ENCODE peak calls at places on chromosome 20, in four cellular contexts. E, T, Q and J are unnamed samples.

GRCh38 chr20:33725607-33726264 is 5.6 kb upstream of the PXMP4 start:
- DNase-seq in T (no peak), E (no peak), Q (no peak), J (no peak)

GRCh38 chr20:1335961-1336698 is 7.2 kb upstream of the SDCBP2 start:
- DNase-seq in Q (no peak), E (no peak), T (no peak), J (no peak)

GRCh38 chr20:48722002-48722731 is 105.6 kb downstream of the PREX1 start:
- DNase-seq in E (no peak), T (peak; percentile 84), Q (no peak), J (no peak)

GRCh38 chr20:57066126-57066900 is 200.1 kb downstream of the BMP7 start:
- DNase-seq in E (no peak), T (no peak), Q (no peak), J (no peak)

GRCh38 chr20:36454664-36455427 is 86.5 kb upstream of the MYL9 start:
- DNase-seq in Q (peak; percentile 46), E (no peak), T (no peak), J (no peak)

GRCh38 chr20:9032758-9033157 is 36.1 kb upstream of the PLCB4 start:
- DNase-seq in E (no peak), T (no peak), Q (no peak), J (no peak)

GRCh38 chr20:33442136-33443005 is 1.2 kb downstream of the SNTA1 start:
- DNase-seq in Q (no peak), T (no peak), E (no peak), J (no peak)

GRCh38 chr20:15977758-15978157 is 595.5 kb downstream of the KIF16B start:
- DNase-seq in T (no peak), E (no peak), Q (no peak), J (no peak)

GRCh38 chr20:50281831-50282591 is 91.4 kb downstream of the CEBPB start:
- DNase-seq in E (peak; percentile 10), Q (no peak), T (no peak), J (no peak)

GRCh38 chr20:38730167-38730988 is 6.1 kb downstream of the SLC32A1 start:
- DNase-seq in E (no peak), T (no peak), Q (peak; percentile 44), J (no peak)

GRCh38 chr20:3689978-3690377 is 8.2 kb upstream of the ADAM33 start:
- DNase-seq in E (no peak), T (no peak), Q (no peak), J (no peak)

GRCh38 chr20:1855113-1855512 is 40.1 kb upstream of the SIRPA start:
- DNase-seq in T (no peak), E (no peak), Q (no peak), J (no peak)

GRCh38 chr20:32737371-32738223 is 5.7 kb downstream of the COMMD7 start:
- DNase-seq in E (no peak), Q (no peak), T (peak; percentile 72), J (no peak)

GRCh38 chr20:46353506-46354206 is 45.4 kb upstream of the CDH22 start:
- DNase-seq in T (no peak), E (no peak), Q (no peak), J (no peak)

GRCh38 chr20:9415426-9415825 is 99.0 kb upstream of the LAMP5 start:
- DNase-seq in T (no peak), E (no peak), Q (no peak), J (no peak)

GRCh38 chr20:7497985-7498384 is 442.3 kb downstream of the HAO1 start:
- DNase-seq in E (no peak), T (peak; percentile 86), Q (peak; percentile 4), J (no peak)

GRCh38 chr20:52031574-52032303 is 159.8 kb downstream of the ZFP64 start:
- DNase-seq in T (peak; percentile 90), Q (no peak), E (no peak), J (no peak)

GRCh38 chr20:49916146-49917002 is 1.0 kb upstream of the SPATA2 start:
- DNase-seq in T (no peak), Q (peak; percentile 85), E (peak; percentile 37), J (no peak)

GRCh38 chr20:62159835-62160234 is 16.3 kb downstream of the SS18L1 start:
- DNase-seq in E (no peak), Q (peak; percentile 72), T (no peak), J (peak; percentile 84)

GRCh38 chr20:4581838-4582237 is 139.9 kb upstream of the PRND start:
- DNase-seq in Q (no peak), E (no peak), T (no peak), J (no peak)

GRCh38 chr20:30811896-30812671 is 445.4 kb upstream of the DEFB115 start:
- DNase-seq in Q (no peak), T (peak; percentile 49), E (no peak), J (peak; percentile 38)

GRCh38 chr20:47989957-47990356 is 204.7 kb upstream of the SULF2 start:
- DNase-seq in T (no peak), E (no peak), Q (peak; percentile 29), J (no peak)

GRCh38 chr20:47703748-47704147 is 81.5 kb downstream of the SULF2 start:
- DNase-seq in E (no peak), T (peak; percentile 56), Q (no peak), J (no peak)

GRCh38 chr20:24488064-24488799 is 18.8 kb downstream of the SYNDIG1 start:
- DNase-seq in Q (no peak), E (no peak), T (no peak), J (no peak)

GRCh38 chr20:8858181-8858794 is 210.6 kb upstream of the PLCB4 start:
- DNase-seq in E (no peak), Q (no peak), T (peak; percentile 4), J (no peak)

GRCh38 chr20:24664266-24664986 is 195.0 kb downstream of the SYNDIG1 start:
- DNase-seq in E (no peak), Q (no peak), T (no peak), J (no peak)

GRCh38 chr20:43752561-43753301 is 25.9 kb upstream of the GTSF1L start:
- DNase-seq in Q (no peak), E (peak; percentile 90), T (peak; percentile 90), J (peak; percentile 67)

GRCh38 chr20:33675127-33675954 is 1.1 kb upstream of the NECAB3 start:
- DNase-seq in T (peak; percentile 41), E (no peak), Q (no peak), J (no peak)

DNA sequence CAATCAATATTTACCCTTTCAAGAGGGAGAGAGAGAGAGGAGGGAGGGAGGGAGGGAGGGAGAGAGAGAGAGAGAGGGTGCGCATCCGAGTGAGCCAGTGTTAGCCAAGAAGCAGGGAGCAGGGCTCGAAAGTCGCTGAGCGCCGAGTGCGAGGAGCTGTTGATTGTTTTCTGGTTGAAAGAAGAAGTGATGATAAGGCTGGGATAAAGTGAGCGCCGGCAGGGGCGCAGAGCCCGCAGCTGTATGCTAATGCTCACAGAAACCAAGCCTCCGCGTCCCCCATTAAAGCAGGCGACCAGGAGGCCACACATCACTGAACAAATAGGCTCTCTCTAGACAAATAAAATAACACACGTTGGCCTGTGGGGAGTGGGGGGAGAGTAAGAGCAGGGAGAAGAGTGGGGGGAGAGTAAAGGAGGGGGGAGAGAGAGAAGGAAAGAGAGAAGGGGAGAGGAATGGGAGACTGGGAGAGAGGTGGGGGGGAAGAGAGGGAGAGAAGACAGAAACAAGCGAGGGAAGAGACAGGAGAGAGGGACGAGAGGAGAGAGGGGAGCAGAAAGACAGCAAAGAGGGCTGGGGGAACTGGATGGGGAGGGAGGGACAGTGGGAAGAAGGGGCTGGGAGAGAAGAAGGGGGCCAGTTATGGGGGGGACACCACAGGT is 5.0 kb upstream of the INSM1 start:
- DNase-seq in T (no peak), Q (no peak), E (no peak), J (no peak)
- TF ChIP-seq CTCF in T (no peak), Q (no peak), E (no peak), J (no peak)

GRCh38 chr20:63399596-63400375 is 38.6 kb upstream of the CHRNA4 start:
- DNase-seq in T (no peak), E (no peak), Q (no peak), J (no peak)
- TF ChIP-seq CTCF in T (no peak), E (no peak), Q (no peak), J (no peak)

DNA sequence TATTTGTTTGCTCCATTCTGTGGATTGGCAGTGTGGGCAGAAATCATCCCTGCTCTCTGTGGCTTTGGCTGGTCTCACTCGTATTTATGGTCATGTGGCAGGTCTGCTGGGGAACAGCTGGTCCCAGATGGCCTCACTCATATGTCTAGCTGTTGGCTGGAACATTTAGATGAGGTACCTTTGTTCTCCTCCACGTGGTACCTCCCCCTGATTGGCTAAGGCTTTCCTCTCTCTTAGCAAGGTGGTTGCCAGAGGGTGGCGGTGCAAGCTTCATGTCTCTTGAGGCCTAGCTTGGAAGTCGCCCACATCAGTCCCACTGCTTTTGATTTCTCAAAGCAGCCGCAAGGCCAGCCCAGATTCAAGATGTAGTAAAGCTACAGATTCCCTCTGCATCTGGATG is 348.5 kb upstream of the BTBD3 start:
- DNase-seq in T (no peak), Q (no peak), E (no peak), J (no peak)
- TF ChIP-seq CTCF in T (no peak), Q (no peak), E (no peak), J (no peak)

DNA sequence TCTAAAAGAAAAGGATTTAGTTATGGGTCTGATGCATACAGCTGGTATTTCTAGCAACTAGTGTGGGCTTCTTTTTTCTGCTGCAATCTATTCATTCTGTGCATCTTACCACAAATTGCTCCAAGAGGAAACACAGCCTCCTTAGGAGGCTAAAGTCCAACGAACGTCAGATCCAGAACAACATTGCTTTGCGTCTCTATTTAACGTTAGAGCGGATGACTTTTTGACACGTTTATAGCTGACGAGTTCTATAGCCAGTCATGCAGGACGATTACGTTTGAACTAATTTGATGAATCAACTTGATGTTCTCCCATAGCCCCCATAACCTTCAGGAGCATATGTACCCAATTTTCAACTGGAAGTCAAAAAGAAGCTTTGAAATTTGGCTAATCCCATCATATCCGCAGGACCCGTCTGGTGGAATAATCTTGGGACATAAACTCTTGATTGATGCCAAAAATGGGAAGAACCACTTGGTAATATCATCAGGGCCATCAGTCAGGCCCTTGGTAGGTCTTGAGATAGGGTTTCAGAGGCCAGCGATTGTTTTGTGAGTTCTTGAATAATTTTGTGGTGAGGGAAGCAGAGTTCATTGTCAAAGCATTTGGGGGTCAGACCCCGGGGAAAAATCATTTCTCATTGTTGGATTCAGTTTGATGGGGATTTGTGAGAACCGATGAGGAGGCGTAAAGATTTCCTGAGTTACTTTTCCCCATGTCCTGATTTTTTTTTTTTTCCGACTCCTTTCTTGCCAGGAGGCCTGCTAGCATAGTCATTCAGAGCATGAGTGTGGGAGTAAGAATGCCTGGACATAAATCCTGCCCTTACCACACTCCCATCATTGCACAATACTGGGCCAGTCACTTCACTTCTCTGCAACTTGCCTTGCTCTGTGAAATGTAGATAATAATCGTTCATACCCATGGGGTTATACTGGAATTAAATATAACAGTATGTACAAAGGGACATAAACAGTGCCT is 60.2 kb downstream of the TSHZ2 start:
- DNase-seq in E (no peak), Q (no peak), T (peak; percentile 94), J (no peak)
- TF ChIP-seq CTCF in E (no peak), Q (no peak), T (no peak), J (no peak)

DNA sequence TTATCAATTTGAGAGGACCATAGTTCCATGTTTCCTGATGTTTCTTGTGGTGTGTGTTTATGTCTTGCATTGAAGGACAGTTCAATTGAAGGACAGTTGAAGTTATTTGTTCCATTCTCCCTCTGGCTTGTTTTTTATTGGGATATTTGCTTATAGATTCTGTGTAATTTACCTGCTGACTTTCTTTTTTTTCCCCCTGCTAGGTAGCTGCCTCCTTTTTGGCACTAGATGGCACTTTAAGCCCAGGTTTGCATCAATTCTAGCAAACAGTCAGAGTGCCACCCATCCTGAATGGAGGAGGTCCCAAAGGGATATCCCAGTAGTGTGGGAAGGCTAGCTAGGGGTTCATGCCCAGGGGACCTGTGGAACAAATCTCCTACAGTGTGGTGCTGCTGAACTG is 78.1 kb downstream of the CFAP61 start:
- DNase-seq in T (peak; percentile 3), E (peak; percentile 45), Q (no peak), J (no peak)
- TF ChIP-seq CTCF in T (peak; percentile 6), E (peak; percentile 74), Q (no peak), J (peak; percentile 32)